ENCODE peak calls at places on chromosomes 5 and 9, in five cellular contexts. H, M, V, F and G are unnamed samples.
A peak's percentile ranks its signal among the peaks of the same experiment; 100 is the strongest.

GRCh38 chr9:19788614-19789271 is at the start of gene SLC24A2:
- DNase-seq in H (no peak), M (peak; percentile 86), V (no peak), F (no peak), G (no peak)

GRCh38 chr5:106106384-106106783 is 1564.4 kb downstream of the EFNA5 start:
- DNase-seq in H (no peak), M (no peak), V (no peak), F (no peak), G (no peak)

GRCh38 chr9:22158983-22159382 is 149.9 kb upstream of the CDKN2B start:
- DNase-seq in H (peak; percentile 18), M (no peak), V (no peak), F (no peak), G (no peak)

GRCh38 chr5:167720201-167720600 is 571.2 kb upstream of the WWC1 start:
- DNase-seq in H (no peak), M (no peak), V (no peak), F (no peak), G (no peak)

GRCh38 chr5:61673007-61673735 is 341.1 kb downstream of the ZSWIM6 start:
- DNase-seq in H (peak; percentile 76), M (peak; percentile 68), V (no peak), F (no peak), G (no peak)

GRCh38 chr5:149455889-149456409 is 76.9 kb upstream of the IL17B start:
- DNase-seq in H (no peak), M (no peak), V (no peak), F (no peak), G (peak; percentile 58)

GRCh38 chr5:102902647-102903046 is 147.5 kb downstream of the PAM start:
- DNase-seq in H (no peak), M (no peak), V (no peak), F (no peak), G (no peak)

GRCh38 chr5:10632110-10632903 is 68.4 kb downstream of the ANKRD33B start:
- DNase-seq in H (peak; percentile 53), M (no peak), V (no peak), F (no peak), G (no peak)

GRCh38 chr9:27365977-27366376 is 69.0 kb upstream of the EQTN start:
- DNase-seq in H (no peak), M (no peak), V (peak; percentile 15), F (no peak), G (no peak)

GRCh38 chr9:137028281-137029057 is 432 bp upstream of the ABCA2 start:
- DNase-seq in H (peak; percentile 83), M (peak; percentile 95), V (peak; percentile 81), F (no peak), G (peak; percentile 69)

GRCh38 chr9:131194767-131195166 is 69.4 kb downstream of the NUP214 start:
- DNase-seq in H (no peak), M (no peak), V (no peak), F (no peak), G (no peak)
- H3K27ac ChIP-seq in H (no peak overlapping the region), M (no peak overlapping the region), V (no peak overlapping the region), F (no peak overlapping the region), G (no peak overlapping the region)

GRCh38 chr9:18705763-18706372 is 231.9 kb downstream of the ADAMTSL1 start:
- DNase-seq in H (no peak), M (no peak), V (no peak), F (no peak), G (no peak)

GRCh38 chr9:18706648-18707047 is 232.7 kb downstream of the ADAMTSL1 start:
- DNase-seq in H (no peak), M (peak; percentile 4), V (no peak), F (no peak), G (no peak)

GRCh38 chr9:18707078-18707477 is 233.1 kb downstream of the ADAMTSL1 start:
- DNase-seq in H (no peak), M (no peak), V (no peak), F (no peak), G (no peak)

GRCh38 chr9:18708429-18708828 is 234.5 kb downstream of the ADAMTSL1 start:
- DNase-seq in H (no peak), M (no peak), V (no peak), F (no peak), G (no peak)

GRCh38 chr9:18707489-18708210 is 233.7 kb downstream of the ADAMTSL1 start:
- DNase-seq in H (no peak), M (no peak), V (no peak), F (no peak), G (no peak)
- H3K27ac ChIP-seq in H (no peak overlapping the region), M (no peak overlapping the region), V (no peak overlapping the region), F (no peak overlapping the region), G (no peak overlapping the region)

GRCh38 chr5:421287-421880 is 21.6 kb upstream of the EXOC3 start:
- DNase-seq in H (no peak), M (no peak), V (no peak), F (no peak), G (no peak)
- H3K27ac ChIP-seq in H (no peak overlapping the region), M (no peak overlapping the region), V (no peak overlapping the region), F (no peak overlapping the region), G (no peak overlapping the region)

DNA sequence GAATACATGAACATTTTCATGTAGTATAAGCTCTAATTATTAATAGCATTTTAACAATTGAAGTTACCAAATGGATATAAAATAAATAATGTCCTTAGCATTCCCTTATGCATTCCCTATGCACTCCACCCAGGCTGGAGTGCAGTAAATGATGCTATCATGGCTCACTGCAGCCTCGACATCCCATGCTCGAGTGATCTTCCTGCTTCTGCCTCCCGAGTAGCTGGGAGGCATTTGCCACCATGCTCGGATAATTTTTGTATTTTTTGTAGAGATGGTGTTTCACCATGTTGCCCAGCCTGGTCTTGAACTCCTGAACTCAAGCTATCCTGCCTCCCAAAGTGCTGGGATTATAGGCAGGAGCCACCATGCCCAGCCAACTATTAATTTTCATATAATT is 184.0 kb downstream of the PBX3 start:
- DNase-seq in H (no peak), M (no peak), V (no peak), F (no peak), G (no peak)
- H3K27ac ChIP-seq in H (no peak overlapping the region), M (no peak overlapping the region), V (no peak overlapping the region), F (no peak overlapping the region), G (no peak overlapping the region)

GRCh38 chr9:111700776-111701175 is 39.4 kb downstream of the GNG10 start:
- DNase-seq in H (peak; percentile 27), M (no peak), V (no peak), F (no peak), G (no peak)
- H3K27ac ChIP-seq in H (peak overlapping the region; percentile 42), M (no peak overlapping the region), V (no peak overlapping the region), F (no peak overlapping the region), G (no peak overlapping the region)

DNA sequence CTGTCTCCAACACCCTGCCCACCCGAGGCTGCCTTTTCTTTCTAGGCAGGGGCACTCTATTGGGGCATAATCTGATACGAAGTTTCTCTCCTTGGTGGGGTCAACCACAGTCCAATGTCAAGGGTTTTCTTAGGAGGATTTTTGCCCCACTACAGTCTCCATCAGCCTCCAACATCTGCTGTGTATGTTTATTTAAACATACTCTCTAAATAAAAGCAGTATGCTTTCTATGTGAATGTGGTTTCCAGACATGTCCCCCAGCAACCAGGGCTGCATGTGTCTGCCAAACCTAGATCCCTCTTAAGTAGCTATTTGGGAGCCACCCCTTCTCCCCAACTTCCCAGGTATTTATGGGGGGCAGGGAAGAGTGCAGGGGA is 75.6 kb downstream of the NREP start:
- DNase-seq in H (no peak), M (no peak), V (no peak), F (no peak), G (no peak)
- H3K27ac ChIP-seq in H (peak overlapping the region; percentile 53), M (no peak overlapping the region), V (no peak overlapping the region), F (peak overlapping the region; percentile 72), G (peak overlapping the region; percentile 19)

DNA sequence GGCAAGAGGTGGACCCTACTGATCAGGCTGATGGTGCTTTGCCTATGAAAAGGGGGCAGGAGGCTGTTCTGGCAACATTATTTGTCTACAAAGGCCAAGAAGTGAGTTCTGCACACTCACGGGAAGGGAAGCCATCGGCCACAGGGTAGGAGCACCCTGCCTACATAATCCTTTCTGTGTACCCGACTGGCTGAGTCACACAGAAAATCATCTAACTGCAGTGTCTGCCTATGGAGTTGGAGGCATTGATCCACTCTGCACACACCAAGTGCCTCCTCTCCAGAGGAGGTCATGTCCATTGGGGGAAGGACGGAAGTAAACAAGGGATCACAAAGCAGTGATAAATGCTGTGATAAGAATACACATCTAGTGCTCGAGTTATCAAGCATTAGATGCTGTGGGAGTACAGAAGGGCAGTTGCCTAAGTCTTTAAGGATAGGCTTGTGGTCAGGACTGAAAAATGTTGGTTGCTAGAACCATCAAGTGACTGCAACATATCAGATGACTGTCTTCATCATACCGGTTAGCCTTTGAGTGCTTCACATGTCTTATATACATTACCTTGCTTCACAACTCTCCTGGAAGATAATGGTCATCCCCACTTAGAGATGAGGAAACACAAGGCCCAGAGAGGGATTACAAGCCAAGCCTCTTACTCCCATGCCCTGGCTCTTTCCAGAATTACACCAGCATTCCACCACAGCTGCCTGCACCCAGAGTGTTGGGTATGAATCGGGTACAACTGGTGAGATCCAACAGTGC is 1.3 kb upstream of the SLC2A8 start:
- DNase-seq in H (no peak), M (no peak), V (no peak), F (no peak), G (no peak)
- H3K27ac ChIP-seq in H (no peak overlapping the region), M (no peak overlapping the region), V (no peak overlapping the region), F (no peak overlapping the region), G (no peak overlapping the region)